ENCODE peak calls at places on chromosome 5, in eight cellular contexts. X is H9, Y is SK-N-SH, Z is A549, R is fibroblast of lung, O is hepatocyte, E is IMR-90, Q is PC-3. N is an unnamed sample.

GRCh38 chr5:3386676-3387075 is 209.0 kb upstream of the IRX1 start:
- DNase-seq in R (no peak), E (no peak), X (no peak), O (no peak), Q (no peak), Z (no peak), Y (no peak), N (no peak)

GRCh38 chr5:134491841-134492442 is 33.5 kb upstream of the JADE2 start:
- DNase-seq in Z (no peak), Y (no peak), E (no peak), O (no peak), Q (no peak), R (no peak), X (no peak), N (no peak)

GRCh38 chr5:154791535-154791934 is 36.4 kb downstream of the LARP1 start:
- DNase-seq in Q (no peak), Z (no peak), X (no peak), R (no peak), Y (no peak), O (no peak), E (no peak), N (no peak)

GRCh38 chr5:166961028-166961427 is 1330.4 kb upstream of the WWC1 start:
- DNase-seq in O (no peak), E (peak), Z (no peak), Y (peak), X (no peak), Q (peak), R (peak), N (no peak)

GRCh38 chr5:125220284-125220683 is 473.8 kb upstream of the ZNF608 start:
- DNase-seq in Q (no peak), O (no peak), Z (no peak), R (no peak), Y (no peak), X (no peak), E (no peak), N (no peak)

GRCh38 chr5:167870055-167870454 is 421.4 kb upstream of the WWC1 start:
- DNase-seq in E (no peak), R (peak), Q (no peak), Z (no peak), Y (no peak), X (no peak), O (no peak), N (no peak)

GRCh38 chr5:132681476-132681831 is 7.7 kb downstream of the IL4 start:
- DNase-seq in R (no peak), X (no peak), Z (no peak), E (no peak), O (no peak), Y (no peak), Q (no peak), N (no peak)

GRCh38 chr5:116573617-116574431 is 799 bp downstream of the SEMA6A start:
- DNase-seq in O (peak), Q (no peak), R (peak), E (no peak), X (no peak), Z (peak), Y (peak), N (no peak)

GRCh38 chr5:110413856-110414255 is 312.6 kb downstream of the TMEM232 start:
- DNase-seq in Q (no peak), R (peak), X (no peak), Y (no peak), E (no peak), O (peak), Z (no peak), N (no peak)

GRCh38 chr5:169798438-169798837 is 161.4 kb downstream of the DOCK2 start:
- DNase-seq in E (no peak), Z (no peak), O (peak), X (no peak), Y (no peak), R (no peak), Q (no peak), N (no peak)

GRCh38 chr5:56993241-56993640 is 41.3 kb upstream of the MIER3 start:
- DNase-seq in O (no peak), Q (no peak), Y (no peak), E (no peak), R (no peak), Z (no peak), X (no peak), N (no peak)

GRCh38 chr5:179376701-179377420 is 31.6 kb upstream of the ADAMTS2 start:
- DNase-seq in Z (no peak), X (peak), O (no peak), E (no peak), R (no peak), Q (no peak), Y (peak), N (no peak)

GRCh38 chr5:169751490-169751889 is 114.4 kb downstream of the DOCK2 start:
- DNase-seq in O (no peak), Z (no peak), Y (no peak), X (no peak), R (no peak), Q (no peak), E (no peak), N (no peak)

GRCh38 chr5:61357745-61358144 is 25.7 kb downstream of the ZSWIM6 start:
- DNase-seq in E (no peak), X (peak), Y (no peak), Z (no peak), O (no peak), R (no peak), Q (peak), N (no peak)

GRCh38 chr5:16808936-16809815 is 126.9 kb downstream of the MYO10 start:
- DNase-seq in Y (no peak), O (no peak), Z (no peak), R (no peak), Q (no peak), E (no peak), X (no peak), N (no peak)

GRCh38 chr5:157059891-157060290 is 975 bp upstream of the HAVCR1 start:
- DNase-seq in X (no peak), O (no peak), Y (no peak), E (no peak), Z (peak), R (no peak), Q (peak), N (no peak)

GRCh38 chr5:179344301-179345178 is 721 bp downstream of the ADAMTS2 start:
- DNase-seq in R (peak), E (peak), Y (peak), Z (no peak), X (no peak), Q (no peak), O (peak), N (no peak)

GRCh38 chr5:170070556-170071412 is 34.9 kb upstream of the FOXI1 start:
- DNase-seq in R (peak), Q (peak), E (peak), Y (peak), O (peak), Z (peak), X (peak), N (peak)

GRCh38 chr5:14167211-14167845 is 24.2 kb downstream of the TRIO start:
- DNase-seq in Y (no peak), O (no peak), Q (peak), X (no peak), Z (no peak), R (peak), E (peak), N (no peak)

GRCh38 chr5:123089971-123090640 is 1.1 kb downstream of the PRDM6 start:
- DNase-seq in R (peak), E (peak), Y (peak), X (peak), Q (no peak), Z (no peak), O (peak), N (no peak)

GRCh38 chr5:54883374-54884194 is 101.8 kb downstream of the ESM1 start:
- DNase-seq in R (peak), X (peak), E (peak), O (peak), Q (no peak), Y (peak), Z (no peak), N (no peak)

GRCh38 chr5:3417376-3417943 is 178.2 kb upstream of the IRX1 start:
- DNase-seq in O (no peak), Y (no peak), R (no peak), Q (no peak), Z (no peak), E (no peak), X (peak), N (no peak)

GRCh38 chr5:68424799-68425537 is 209.4 kb downstream of the PIK3R1 start:
- DNase-seq in Y (no peak), O (no peak), Z (no peak), E (peak), X (no peak), R (peak), Q (peak), N (peak)

GRCh38 chr5:132704875-132705274 is 31.1 kb downstream of the IL4 start:
- DNase-seq in Q (peak), R (peak), E (peak), Z (peak), Y (no peak), X (no peak), O (no peak), N (no peak)

GRCh38 chr5:78649816-78650561 is 1.4 kb upstream of the LHFPL2 start:
- DNase-seq in O (no peak), E (peak), X (peak), Q (no peak), R (peak), Z (no peak), Y (no peak), N (no peak)

GRCh38 chr5:153767221-153768218 is 271.2 kb downstream of the FAM114A2 start:
- DNase-seq in R (no peak), E (no peak), Y (no peak), Q (no peak), X (no peak), O (no peak), Z (no peak), N (no peak)

GRCh38 chr5:129746884-129747283 is 1.0 kb upstream of the MINAR2 start:
- DNase-seq in Z (no peak), Y (no peak), R (peak), X (no peak), Q (no peak), E (peak), O (no peak), N (no peak)

GRCh38 chr5:33890633-33891032 is 1.2 kb downstream of the ADAMTS12 start:
- DNase-seq in X (peak), E (peak), R (peak), O (no peak), Q (no peak), Z (peak), Y (no peak), N (no peak)

GRCh38 chr5:172417983-172418630 is 36.2 kb downstream of the SH3PXD2B start:
- DNase-seq in X (no peak), E (peak), Z (no peak), Q (peak), O (peak), Y (no peak), R (peak), N (no peak)

GRCh38 chr5:41445937-41446563 is 64.4 kb downstream of the PLCXD3 start:
- DNase-seq in O (no peak), Q (no peak), X (no peak), Y (no peak), Z (no peak), E (peak), R (peak), N (no peak)

GRCh38 chr5:76256116-76256889 is 146.8 kb upstream of the IQGAP2 start:
- DNase-seq in Z (peak), Q (peak), E (peak), O (peak), Y (peak), R (peak), X (peak), N (peak)

GRCh38 chr5:42492978-42493377 is 69.7 kb downstream of the GHR start:
- DNase-seq in Q (no peak), Z (no peak), E (no peak), Y (no peak), O (no peak), X (no peak), R (no peak), N (no peak)

GRCh38 chr5:17019324-17019723 is 83.2 kb upstream of the MYO10 start:
- DNase-seq in R (no peak), X (no peak), Q (no peak), Z (no peak), O (no peak), E (peak), Y (no peak), N (no peak)

GRCh38 chr5:101675510-101675909 is 620.6 kb downstream of the SLCO4C1 start:
- DNase-seq in X (no peak), Y (peak), O (no peak), R (no peak), E (no peak), Q (no peak), Z (no peak), N (no peak)

GRCh38 chr5:54544044-54544443 is 26.5 kb downstream of the SNX18 start:
- DNase-seq in X (no peak), Z (no peak), Q (no peak), O (no peak), E (no peak), Y (no peak), R (no peak), N (no peak)

GRCh38 chr5:55338810-55339243 is 31.0 kb downstream of the MTREX start:
- DNase-seq in Z (no peak), O (no peak), X (no peak), Q (no peak), Y (no peak), E (no peak), R (peak), N (no peak)

GRCh38 chr5:123512631-123513461 is 869 bp downstream of the CSNK1G3 start:
- DNase-seq in Y (peak), R (peak), X (peak), O (peak), E (peak), Z (peak), Q (peak), N (no peak)

GRCh38 chr5:51185985-51186384 is 197.3 kb upstream of the ISL1 start:
- DNase-seq in Z (no peak), E (no peak), R (no peak), Y (peak), Q (no peak), X (no peak), O (no peak), N (no peak)

GRCh38 chr5:62621280-62621679 is 42.7 kb downstream of the LRRC70 start:
- DNase-seq in O (no peak), X (peak), Y (no peak), Z (no peak), Q (no peak), R (no peak), E (no peak), N (no peak)

DNA sequence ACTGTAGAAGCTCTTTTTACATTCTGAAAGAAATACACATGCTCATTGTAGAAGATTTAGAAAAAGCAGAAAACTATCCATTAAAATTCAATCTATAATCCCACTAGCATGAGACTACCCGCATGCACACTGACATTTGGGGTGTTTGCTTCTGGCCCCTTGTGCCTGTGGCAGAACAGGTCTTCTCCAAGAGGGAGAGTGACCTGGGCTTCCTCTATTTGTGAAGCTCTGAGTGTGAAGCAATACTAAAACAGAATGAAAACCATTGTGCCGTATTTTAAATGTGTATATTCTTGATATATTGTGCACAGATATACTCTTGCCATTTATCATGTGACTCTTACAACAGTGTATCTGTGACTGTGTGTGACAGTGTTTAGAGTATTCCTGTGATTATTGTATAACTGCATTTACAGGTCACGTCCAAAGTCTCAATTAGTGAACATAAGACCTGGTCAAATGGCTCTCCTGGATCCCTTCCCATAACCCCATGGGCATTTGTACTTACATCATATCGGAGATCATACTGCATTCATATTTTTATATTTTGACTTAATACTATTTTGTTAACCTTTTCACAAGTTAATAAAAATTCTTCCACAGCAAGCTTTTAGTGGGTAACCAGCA is 14.7 kb upstream of the CPEB4 start:
- DNase-seq in O (no peak), Z (no peak), E (no peak), Y (no peak), Q (no peak), X (no peak), R (no peak), N (no peak)
- TF ChIP-seq CTCF in O (no peak), Z (no peak), E (no peak), Y (no peak), Q (no peak), X (no peak), R (no peak), N (no peak)

DNA sequence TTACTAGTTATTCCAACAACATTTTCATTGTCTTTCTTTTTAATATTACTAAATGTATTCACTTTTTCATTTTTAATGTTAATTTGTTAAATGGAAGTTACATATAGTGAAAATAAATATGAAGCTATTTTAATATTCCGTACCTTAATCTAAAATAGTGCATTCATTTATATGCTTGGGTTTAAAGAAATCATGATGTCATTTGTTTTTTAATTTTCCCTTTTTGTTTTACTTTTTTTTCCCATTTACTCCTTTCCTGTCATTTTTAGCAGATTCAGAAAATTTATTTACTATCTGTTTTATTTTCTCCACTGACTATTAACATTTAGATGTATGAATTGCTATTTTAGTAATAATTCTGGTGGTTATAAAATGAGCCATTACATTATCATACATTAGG is 183.0 kb upstream of the CDH9 start:
- DNase-seq in R (no peak), Q (no peak), Z (no peak), Y (no peak), E (no peak), O (no peak), X (no peak), N (no peak)
- H3K4me2 ChIP-seq in R (no peak), Q (no peak), Z (no peak), Y (no peak), E (no peak), O (no peak), X (no peak), N (no peak)

GRCh38 chr5:36661446-36662220 is 55.2 kb downstream of the SLC1A3 start:
- DNase-seq in E (no peak), O (no peak), Y (no peak), Z (no peak), R (peak), Q (no peak), X (no peak), N (no peak)
- H3K27ac ChIP-seq in E (no peak), O (no peak), Y (no peak), Z (no peak), R (no peak), Q (no peak), X (no peak), N (no peak)

GRCh38 chr5:180787711-180788431 is 14.7 kb downstream of the MGAT1 start:
- DNase-seq in Q (no peak), E (peak), R (peak), O (no peak), Y (no peak), X (peak), Z (no peak), N (no peak)

GRCh38 chr5:180791611-180792213 is 10.9 kb downstream of the MGAT1 start:
- DNase-seq in Q (no peak), E (no peak), O (no peak), X (no peak), Z (no peak), Y (no peak), R (no peak), N (no peak)

GRCh38 chr5:180792287-180792964 is 10.2 kb downstream of the MGAT1 start:
- DNase-seq in Q (no peak), E (no peak), Z (no peak), Y (no peak), R (no peak), O (no peak), X (no peak), N (no peak)

GRCh38 chr5:180790524-180790923 is 12.1 kb downstream of the MGAT1 start:
- DNase-seq in Z (no peak), Y (no peak), E (no peak), R (no peak), X (no peak), Q (no peak), O (no peak), N (no peak)

DNA sequence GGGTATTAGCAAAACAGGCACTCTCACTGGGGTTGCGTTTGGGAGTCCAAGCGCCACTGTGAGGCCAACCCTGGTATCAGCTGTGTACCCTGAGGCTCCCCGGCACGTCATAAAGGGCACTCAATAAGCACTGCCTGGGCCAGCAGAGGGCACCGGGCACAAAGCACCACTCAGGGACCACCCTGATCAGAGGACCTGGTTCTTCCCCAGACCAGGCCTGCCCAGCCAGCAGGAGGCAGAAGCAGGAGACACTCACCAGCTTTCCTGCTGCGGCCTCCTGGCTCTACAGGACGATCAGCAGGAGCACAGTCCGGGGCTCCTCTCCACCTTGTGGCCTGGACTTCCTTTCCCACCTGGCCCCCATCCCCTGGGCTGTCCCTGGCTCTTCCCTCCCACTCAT is 12.6 kb downstream of the MGAT1 start:
- DNase-seq in R (no peak), Q (peak), X (peak), Z (no peak), Y (no peak), E (no peak), O (no peak), N (peak)
- TF ChIP-seq CTCF in R (no peak), Q (peak), X (peak), Z (peak), Y (no peak), E (no peak), O (peak), N (peak)

GRCh38 chr5:143215685-143216084 is 187.8 kb downstream of the NR3C1 start:
- DNase-seq in Z (no peak), Y (no peak), R (no peak), O (no peak), X (no peak), Q (no peak), E (no peak), N (no peak)

GRCh38 chr5:143214890-143215289 is 188.6 kb downstream of the NR3C1 start:
- DNase-seq in Q (no peak), X (no peak), R (no peak), Y (no peak), E (no peak), O (no peak), Z (no peak), N (no peak)

GRCh38 chr5:143217065-143217803 is 186.3 kb downstream of the NR3C1 start:
- DNase-seq in R (no peak), Y (no peak), Q (no peak), O (peak), X (no peak), Z (no peak), E (peak), N (no peak)

GRCh38 chr5:143217804-143218160 is 185.7 kb downstream of the NR3C1 start:
- DNase-seq in Q (no peak), O (no peak), R (no peak), E (no peak), Z (no peak), X (no peak), Y (no peak), N (no peak)

DNA sequence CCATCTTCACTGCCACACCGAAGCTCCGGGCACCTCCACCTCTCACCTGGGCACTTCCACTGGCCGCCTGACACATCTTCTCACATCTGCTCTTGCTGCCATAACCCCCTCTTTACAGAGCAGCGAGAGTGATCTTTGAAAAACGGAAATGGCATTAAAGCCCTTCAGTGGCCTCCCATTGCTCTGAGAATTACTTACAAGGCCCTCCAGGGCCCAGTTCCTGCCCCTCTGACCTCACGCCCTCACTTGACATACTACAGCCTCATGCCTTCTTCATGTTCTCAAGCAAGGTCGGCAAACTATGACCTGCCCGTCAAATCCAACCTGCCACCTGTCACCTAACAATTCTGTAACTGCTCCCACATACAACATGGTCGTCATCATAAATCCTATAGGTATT is 187.3 kb downstream of the NR3C1 start:
- DNase-seq in R (no peak), Z (no peak), X (no peak), Y (no peak), O (no peak), E (no peak), Q (no peak), N (no peak)
- H3K4me2 ChIP-seq in R (no peak), Z (no peak), X (no peak), Y (no peak), O (no peak), E (no peak), Q (no peak), N (no peak)

N was measured in DND-41.